ENCODE peak calls at places on chromosomes 5 and 9, in five cellular contexts. One of them, this sample, is unnamed.

GRCh38 chr9:88682431-88682831 is 147.5 kb downstream of the NXNL2 start:
- DNase-seq in Karpas-422: no peak
- DNase-seq in T-helper 2 cell treated with Interferon-gamma antibody and Interleukin-4, amounts not matched to agents 5 μg/mL and 100 μg/mL, for 36 hours: no peak
- DNase-seq in H7: no peak
- DNase-seq in C1 segment of cervical spinal cord: no peak
- DNase-seq in this sample: peak

GRCh38 chr5:122192883-122193496 is 63.6 kb downstream of the ZNF474 start:
- DNase-seq in Karpas-422: peak
- DNase-seq in C1 segment of cervical spinal cord: peak
- DNase-seq in T-helper 2 cell treated with Interferon-gamma antibody and Interleukin-4, amounts not matched to agents 5 μg/mL and 100 μg/mL, for 36 hours: peak
- DNase-seq in H7: peak
- DNase-seq in this sample: peak

GRCh38 chr9:22446950-22447606 is 454 bp downstream of the DMRTA1 start:
- DNase-seq in Karpas-422: no peak
- DNase-seq in T-helper 2 cell treated with Interferon-gamma antibody and Interleukin-4, amounts not matched to agents 5 μg/mL and 100 μg/mL, for 36 hours: peak
- DNase-seq in H7: peak
- DNase-seq in C1 segment of cervical spinal cord: peak
- DNase-seq in this sample: peak

GRCh38 chr9:36765077-36765390 is 192.3 kb downstream of the MELK start:
- DNase-seq in T-helper 2 cell treated with Interferon-gamma antibody and Interleukin-4, amounts not matched to agents 5 μg/mL and 100 μg/mL, for 36 hours: no peak
- DNase-seq in H7: peak
- DNase-seq in Karpas-422: no peak
- DNase-seq in C1 segment of cervical spinal cord: no peak
- DNase-seq in this sample: no peak

GRCh38 chr5:163571755-163572154 is 66.3 kb downstream of the MAT2B start:
- DNase-seq in C1 segment of cervical spinal cord: no peak
- DNase-seq in Karpas-422: no peak
- DNase-seq in H7: no peak
- DNase-seq in T-helper 2 cell treated with Interferon-gamma antibody and Interleukin-4, amounts not matched to agents 5 μg/mL and 100 μg/mL, for 36 hours: no peak
- DNase-seq in this sample: peak

GRCh38 chr9:131382850-131383729 is 10.8 kb upstream of the PRRC2B start:
- DNase-seq in C1 segment of cervical spinal cord: no peak
- DNase-seq in T-helper 2 cell treated with Interferon-gamma antibody and Interleukin-4, amounts not matched to agents 5 μg/mL and 100 μg/mL, for 36 hours: no peak
- DNase-seq in H7: peak
- DNase-seq in Karpas-422: no peak
- DNase-seq in this sample: peak

GRCh38 chr5:1312993-1313833 is 18.3 kb upstream of the TERT start:
- DNase-seq in T-helper 2 cell treated with Interferon-gamma antibody and Interleukin-4, amounts not matched to agents 5 μg/mL and 100 μg/mL, for 36 hours: peak
- DNase-seq in Karpas-422: peak
- DNase-seq in C1 segment of cervical spinal cord: no peak
- DNase-seq in H7: no peak
- DNase-seq in this sample: no peak

GRCh38 chr9:114097613-114098020 is 1.5 kb downstream of the KIF12 start:
- DNase-seq in H7: no peak
- DNase-seq in T-helper 2 cell treated with Interferon-gamma antibody and Interleukin-4, amounts not matched to agents 5 μg/mL and 100 μg/mL, for 36 hours: no peak
- DNase-seq in C1 segment of cervical spinal cord: no peak
- DNase-seq in Karpas-422: no peak
- DNase-seq in this sample: no peak

GRCh38 chr5:7926296-7926695 is 57.3 kb downstream of the MTRR start:
- DNase-seq in T-helper 2 cell treated with Interferon-gamma antibody and Interleukin-4, amounts not matched to agents 5 μg/mL and 100 μg/mL, for 36 hours: no peak
- DNase-seq in H7: no peak
- DNase-seq in Karpas-422: no peak
- DNase-seq in C1 segment of cervical spinal cord: no peak
- DNase-seq in this sample: peak

GRCh38 chr9:120358877-120359276 is 221.1 kb downstream of the CDK5RAP2 start:
- DNase-seq in T-helper 2 cell treated with Interferon-gamma antibody and Interleukin-4, amounts not matched to agents 5 μg/mL and 100 μg/mL, for 36 hours: no peak
- DNase-seq in H7: peak
- DNase-seq in Karpas-422: no peak
- DNase-seq in C1 segment of cervical spinal cord: no peak
- DNase-seq in this sample: no peak

GRCh38 chr9:18149457-18150011 is 324.4 kb upstream of the ADAMTSL1 start:
- DNase-seq in Karpas-422: no peak
- DNase-seq in T-helper 2 cell treated with Interferon-gamma antibody and Interleukin-4, amounts not matched to agents 5 μg/mL and 100 μg/mL, for 36 hours: no peak
- DNase-seq in H7: no peak
- DNase-seq in C1 segment of cervical spinal cord: no peak
- DNase-seq in this sample: peak

GRCh38 chr5:22242532-22242931 is 610.6 kb downstream of the CDH12 start:
- DNase-seq in H7: peak
- DNase-seq in C1 segment of cervical spinal cord: no peak
- DNase-seq in Karpas-422: no peak
- DNase-seq in T-helper 2 cell treated with Interferon-gamma antibody and Interleukin-4, amounts not matched to agents 5 μg/mL and 100 μg/mL, for 36 hours: no peak
- DNase-seq in this sample: no peak

GRCh38 chr5:133512896-133513295 is 99.4 kb downstream of the FSTL4 start:
- DNase-seq in C1 segment of cervical spinal cord: no peak
- DNase-seq in Karpas-422: no peak
- DNase-seq in H7: no peak
- DNase-seq in T-helper 2 cell treated with Interferon-gamma antibody and Interleukin-4, amounts not matched to agents 5 μg/mL and 100 μg/mL, for 36 hours: no peak
- DNase-seq in this sample: no peak

GRCh38 chr5:154276932-154277331 is 86.4 kb downstream of the GALNT10 start:
- DNase-seq in C1 segment of cervical spinal cord: no peak
- DNase-seq in T-helper 2 cell treated with Interferon-gamma antibody and Interleukin-4, amounts not matched to agents 5 μg/mL and 100 μg/mL, for 36 hours: no peak
- DNase-seq in Karpas-422: no peak
- DNase-seq in H7: no peak
- DNase-seq in this sample: peak

GRCh38 chr5:172370648-172371248 is 83.6 kb downstream of the SH3PXD2B start:
- DNase-seq in T-helper 2 cell treated with Interferon-gamma antibody and Interleukin-4, amounts not matched to agents 5 μg/mL and 100 μg/mL, for 36 hours: no peak
- DNase-seq in Karpas-422: peak
- DNase-seq in H7: no peak
- DNase-seq in C1 segment of cervical spinal cord: no peak
- DNase-seq in this sample: peak

GRCh38 chr9:79023134-79023577 is 548.6 kb upstream of the TLE4 start:
- DNase-seq in Karpas-422: no peak
- DNase-seq in T-helper 2 cell treated with Interferon-gamma antibody and Interleukin-4, amounts not matched to agents 5 μg/mL and 100 μg/mL, for 36 hours: no peak
- DNase-seq in H7: no peak
- DNase-seq in C1 segment of cervical spinal cord: no peak
- DNase-seq in this sample: peak

GRCh38 chr5:66440202-66440680 is 156.0 kb upstream of the MAST4 start:
- DNase-seq in C1 segment of cervical spinal cord: no peak
- DNase-seq in T-helper 2 cell treated with Interferon-gamma antibody and Interleukin-4, amounts not matched to agents 5 μg/mL and 100 μg/mL, for 36 hours: peak
- DNase-seq in H7: no peak
- DNase-seq in Karpas-422: no peak
- DNase-seq in this sample: peak

This sample was measured in renal cortical epithelial cell.